ENCODE peak calls at places on chromosomes 5 and 9, in ten cellular contexts. One of them, this sample, is unnamed.

GRCh38 chr5:178457471-178457870 is 132.7 kb downstream of the COL23A1 start:
- DNase-seq in astrocyte: no peak
- DNase-seq in iPS-NIHi11: no peak
- DNase-seq in HEK293T: no peak
- DNase-seq in CD8-positive, alpha-beta T cell: no peak
- DNase-seq in left cardiac atrium: no peak
- DNase-seq in WERI-Rb-1: no peak
- DNase-seq in hepatocyte: no peak
- DNase-seq in effector CD4-positive, alpha-beta T cell: no peak
- DNase-seq in mesendoderm: no peak
- DNase-seq in this sample: no peak

GRCh38 chr9:249025-249424 is 34.4 kb downstream of the DOCK8 start:
- DNase-seq in astrocyte: no peak
- DNase-seq in iPS-NIHi11: no peak
- DNase-seq in HEK293T: no peak
- DNase-seq in CD8-positive, alpha-beta T cell: no peak
- DNase-seq in left cardiac atrium: no peak
- DNase-seq in WERI-Rb-1: no peak
- DNase-seq in hepatocyte: no peak
- DNase-seq in effector CD4-positive, alpha-beta T cell: peak
- DNase-seq in mesendoderm: no peak
- DNase-seq in this sample: no peak

GRCh38 chr9:75039006-75039405 is 10.9 kb upstream of the CARNMT1 start:
- DNase-seq in astrocyte: peak
- DNase-seq in iPS-NIHi11: no peak
- DNase-seq in HEK293T: no peak
- DNase-seq in CD8-positive, alpha-beta T cell: no peak
- DNase-seq in left cardiac atrium: no peak
- DNase-seq in WERI-Rb-1: no peak
- DNase-seq in hepatocyte: peak
- DNase-seq in effector CD4-positive, alpha-beta T cell: no peak
- DNase-seq in mesendoderm: no peak
- DNase-seq in this sample: no peak

GRCh38 chr5:164277720-164278119 is 772.3 kb downstream of the MAT2B start:
- DNase-seq in astrocyte: peak
- DNase-seq in iPS-NIHi11: no peak
- DNase-seq in HEK293T: no peak
- DNase-seq in CD8-positive, alpha-beta T cell: no peak
- DNase-seq in left cardiac atrium: no peak
- DNase-seq in WERI-Rb-1: no peak
- DNase-seq in hepatocyte: no peak
- DNase-seq in effector CD4-positive, alpha-beta T cell: no peak
- DNase-seq in mesendoderm: no peak
- DNase-seq in this sample: no peak

GRCh38 chr9:80320916-80321315 is 749.2 kb downstream of the TLE4 start:
- DNase-seq in astrocyte: peak
- DNase-seq in iPS-NIHi11: no peak
- DNase-seq in HEK293T: no peak
- DNase-seq in CD8-positive, alpha-beta T cell: no peak
- DNase-seq in left cardiac atrium: no peak
- DNase-seq in WERI-Rb-1: no peak
- DNase-seq in hepatocyte: no peak
- DNase-seq in effector CD4-positive, alpha-beta T cell: no peak
- DNase-seq in mesendoderm: peak
- DNase-seq in this sample: no peak

GRCh38 chr9:108473209-108474112 is 382.3 kb downstream of the ACTL7B start:
- DNase-seq in astrocyte: peak
- DNase-seq in iPS-NIHi11: no peak
- DNase-seq in HEK293T: no peak
- DNase-seq in CD8-positive, alpha-beta T cell: no peak
- DNase-seq in left cardiac atrium: peak
- DNase-seq in WERI-Rb-1: no peak
- DNase-seq in hepatocyte: no peak
- DNase-seq in effector CD4-positive, alpha-beta T cell: no peak
- DNase-seq in mesendoderm: peak
- DNase-seq in this sample: no peak

GRCh38 chr5:72817639-72818266 is 1.3 kb downstream of the TNPO1 start:
- DNase-seq in astrocyte: no peak
- DNase-seq in iPS-NIHi11: no peak
- DNase-seq in HEK293T: no peak
- DNase-seq in CD8-positive, alpha-beta T cell: no peak
- DNase-seq in left cardiac atrium: no peak
- DNase-seq in WERI-Rb-1: no peak
- DNase-seq in hepatocyte: no peak
- DNase-seq in effector CD4-positive, alpha-beta T cell: no peak
- DNase-seq in mesendoderm: no peak
- DNase-seq in this sample: no peak

GRCh38 chr9:76216161-76216649 is 178.0 kb downstream of the RFK start:
- DNase-seq in astrocyte: peak
- DNase-seq in iPS-NIHi11: no peak
- DNase-seq in HEK293T: no peak
- DNase-seq in CD8-positive, alpha-beta T cell: no peak
- DNase-seq in left cardiac atrium: no peak
- DNase-seq in WERI-Rb-1: no peak
- DNase-seq in hepatocyte: peak
- DNase-seq in effector CD4-positive, alpha-beta T cell: no peak
- DNase-seq in mesendoderm: no peak
- DNase-seq in this sample: no peak

GRCh38 chr9:122807271-122807900 is 7.5 kb downstream of the OR1K1 start:
- DNase-seq in astrocyte: peak
- DNase-seq in iPS-NIHi11: no peak
- DNase-seq in HEK293T: no peak
- DNase-seq in CD8-positive, alpha-beta T cell: no peak
- DNase-seq in left cardiac atrium: no peak
- DNase-seq in WERI-Rb-1: no peak
- DNase-seq in hepatocyte: no peak
- DNase-seq in effector CD4-positive, alpha-beta T cell: no peak
- DNase-seq in mesendoderm: no peak
- DNase-seq in this sample: no peak

GRCh38 chr9:124779368-124780059 is 2.6 kb downstream of the OLFML2A start:
- DNase-seq in astrocyte: peak
- DNase-seq in iPS-NIHi11: peak
- DNase-seq in HEK293T: no peak
- DNase-seq in CD8-positive, alpha-beta T cell: no peak
- DNase-seq in left cardiac atrium: no peak
- DNase-seq in WERI-Rb-1: peak
- DNase-seq in hepatocyte: peak
- DNase-seq in effector CD4-positive, alpha-beta T cell: no peak
- DNase-seq in mesendoderm: peak
- DNase-seq in this sample: no peak

GRCh38 chr9:97807681-97808080 is 45.3 kb upstream of the FOXE1 start:
- DNase-seq in astrocyte: no peak
- DNase-seq in iPS-NIHi11: no peak
- DNase-seq in HEK293T: no peak
- DNase-seq in CD8-positive, alpha-beta T cell: no peak
- DNase-seq in left cardiac atrium: no peak
- DNase-seq in WERI-Rb-1: no peak
- DNase-seq in hepatocyte: no peak
- DNase-seq in effector CD4-positive, alpha-beta T cell: no peak
- DNase-seq in mesendoderm: peak
- DNase-seq in this sample: no peak

GRCh38 chr9:76562511-76562911 is 103.5 kb downstream of the GCNT1 start:
- DNase-seq in astrocyte: peak
- DNase-seq in iPS-NIHi11: no peak
- DNase-seq in HEK293T: no peak
- DNase-seq in CD8-positive, alpha-beta T cell: no peak
- DNase-seq in left cardiac atrium: no peak
- DNase-seq in WERI-Rb-1: no peak
- DNase-seq in hepatocyte: peak
- DNase-seq in effector CD4-positive, alpha-beta T cell: no peak
- DNase-seq in mesendoderm: no peak
- DNase-seq in this sample: no peak

GRCh38 chr5:154603978-154604679 is 126.1 kb upstream of the HAND1 start:
- DNase-seq in astrocyte: peak
- DNase-seq in iPS-NIHi11: peak
- DNase-seq in HEK293T: no peak
- DNase-seq in CD8-positive, alpha-beta T cell: no peak
- DNase-seq in left cardiac atrium: peak
- DNase-seq in WERI-Rb-1: no peak
- DNase-seq in hepatocyte: peak
- DNase-seq in effector CD4-positive, alpha-beta T cell: no peak
- DNase-seq in mesendoderm: peak
- DNase-seq in this sample: no peak

GRCh38 chr5:178115136-178115834 is 2.0 kb downstream of the N4BP3 start:
- DNase-seq in astrocyte: no peak
- DNase-seq in iPS-NIHi11: peak
- DNase-seq in HEK293T: no peak
- DNase-seq in CD8-positive, alpha-beta T cell: peak
- DNase-seq in left cardiac atrium: no peak
- DNase-seq in WERI-Rb-1: no peak
- DNase-seq in hepatocyte: no peak
- DNase-seq in effector CD4-positive, alpha-beta T cell: no peak
- DNase-seq in mesendoderm: peak
- DNase-seq in this sample: no peak

This sample was measured in glutamatergic neuron.